ENCODE peak calls at places on chromosomes 13 and 19, in eight cellular contexts. A is PC-3, W is heart left ventricle, O is left lung, P is upper lobe of left lung, H is aorta, L is psoas muscle, Q is GM12878. E is an unnamed sample. For H3K9me3, the result is how much of the 10 kb centered on the place peaks cover.

GRCh38 chr13:23610966-23611486 is 40.8 kb downstream of the TNFRSF19 start:
- ATAC-seq in A (no peak), W (peak), O (peak), P (peak), H (no peak), L (no peak), Q (peak), E (no peak)

GRCh38 chr13:91078093-91078679 is 269.3 kb upstream of the MIR17HG start:
- ATAC-seq in A (no peak), W (no peak), O (no peak), P (no peak), H (no peak), L (no peak), Q (peak), E (no peak)

GRCh38 chr13:76754414-76754813 is 131.8 kb downstream of the KCTD12 start:
- ATAC-seq in A (no peak), W (peak), O (no peak), P (no peak), H (no peak), L (no peak), Q (no peak), E (peak)

GRCh38 chr19:42191855-42192254 is 25.6 kb downstream of the DEDD2 start:
- ATAC-seq in A (peak), W (no peak), O (peak), P (peak), H (no peak), L (no peak), Q (no peak), E (no peak)

GRCh38 chr19:29397748-29398147 is 128.0 kb upstream of the VSTM2B start:
- ATAC-seq in A (no peak), W (no peak), O (no peak), P (no peak), H (no peak), L (no peak), Q (no peak), E (no peak)

GRCh38 chr13:80469841-80470378 is 129.0 kb upstream of the SPRY2 start:
- ATAC-seq in A (peak), W (peak), O (peak), P (peak), H (peak), L (peak), Q (no peak), E (peak)

GRCh38 chr13:109131698-109132257 is 502.4 kb downstream of the MYO16 start:
- ATAC-seq in A (no peak), W (peak), O (peak), P (peak), H (no peak), L (no peak), Q (peak), E (peak)

GRCh38 chr19:19546751-19547162 is 8.7 kb downstream of the CILP2 start:
- ATAC-seq in A (peak), W (peak), O (no peak), P (no peak), H (no peak), L (peak), Q (no peak), E (no peak)

GRCh38 chr19:7596191-7596937 is 701 bp downstream of the CAMSAP3 start:
- ATAC-seq in A (peak), W (no peak), O (peak), P (no peak), H (no peak), L (no peak), Q (peak), E (no peak)

GRCh38 chr19:42122691-42123607 is 9.3 kb downstream of the POU2F2 start:
- ATAC-seq in A (no peak), W (no peak), O (no peak), P (no peak), H (no peak), L (no peak), Q (peak), E (no peak)

GRCh38 chr13:97371486-97372109 is 62.4 kb upstream of the RAP2A start:
- ATAC-seq in A (no peak), W (no peak), O (no peak), P (no peak), H (no peak), L (no peak), Q (no peak), E (no peak)

GRCh38 chr19:36152061-36152885 is at the start of gene COX7A1:
- ATAC-seq in A (no peak), W (peak), O (peak), P (peak), H (peak), L (peak), Q (no peak), E (peak)

GRCh38 chr19:43124360-43124759 is 41.9 kb upstream of the PSG2 start:
- ATAC-seq in A (no peak), W (no peak), O (no peak), P (no peak), H (no peak), L (no peak), Q (no peak), E (no peak)

GRCh38 chr19:8323781-8324185 is 2.5 kb downstream of the RPS28 start:
- ATAC-seq in A (no peak), W (no peak), O (no peak), P (no peak), H (no peak), L (no peak), Q (no peak), E (no peak)

GRCh38 chr19:17543991-17544390 is 11.5 kb upstream of the COLGALT1 start:
- ATAC-seq in A (no peak), W (no peak), O (no peak), P (no peak), H (no peak), L (no peak), Q (no peak), E (no peak)

GRCh38 chr13:82803341-82803740 is 1078.9 kb downstream of the SLITRK1 start:
- ATAC-seq in A (no peak), W (no peak), O (no peak), P (no peak), H (no peak), L (no peak), Q (no peak), E (no peak)

GRCh38 chr13:22126433-22127021 is 455.7 kb downstream of the FGF9 start:
- ATAC-seq in A (no peak), W (no peak), O (no peak), P (no peak), H (no peak), L (no peak), Q (peak), E (no peak)

GRCh38 chr19:632228-633067 is 889 bp downstream of the POLRMT start:
- ATAC-seq in A (peak), W (no peak), O (peak), P (peak), H (no peak), L (no peak), Q (peak), E (peak)

GRCh38 chr13:78971355-78971754 is 312.4 kb upstream of the OBI1 start:
- ATAC-seq in A (no peak), W (no peak), O (no peak), P (no peak), H (no peak), L (no peak), Q (no peak), E (no peak)

GRCh38 chr19:45346449-45346848 is 5.9 kb downstream of the KLC3 start:
- ATAC-seq in A (no peak), W (no peak), O (no peak), P (no peak), H (no peak), L (peak), Q (no peak), E (no peak)

GRCh38 chr19:5941673-5942072 is 27.6 kb downstream of the CAPS start:
- ATAC-seq in A (no peak), W (no peak), O (no peak), P (no peak), H (no peak), L (no peak), Q (no peak), E (no peak)

GRCh38 chr13:56986121-56986520 is 154.6 kb upstream of the PRR20A start:
- ATAC-seq in A (no peak), W (no peak), O (no peak), P (no peak), H (no peak), L (no peak), Q (no peak), E (no peak)

GRCh38 chr13:46051958-46052313 is 610 bp downstream of the ZC3H13 start:
- ATAC-seq in A (no peak), W (no peak), O (peak), P (peak), H (peak), L (peak), Q (peak), E (peak)

GRCh38 chr13:95492044-95492801 is 60.3 kb upstream of the CLDN10 start:
- ATAC-seq in A (no peak), W (no peak), O (no peak), P (no peak), H (no peak), L (no peak), Q (no peak), E (no peak)

GRCh38 chr19:6439743-6440142 is 6.2 kb upstream of the SLC25A41 start:
- ATAC-seq in A (no peak), W (no peak), O (no peak), P (no peak), H (no peak), L (no peak), Q (no peak), E (no peak)

GRCh38 chr19:42276821-42277220 is 7.8 kb downstream of the CIC start:
- ATAC-seq in A (no peak), W (no peak), O (no peak), P (no peak), H (no peak), L (no peak), Q (peak), E (no peak)

GRCh38 chr19:41350735-41351338 is 2.9 kb downstream of the TGFB1 start:
- ATAC-seq in A (no peak), W (no peak), O (no peak), P (peak), H (no peak), L (no peak), Q (peak), E (no peak)

GRCh38 chr13:42363941-42364612 is 92.1 kb downstream of the AKAP11 start:
- ATAC-seq in A (peak), W (no peak), O (no peak), P (no peak), H (no peak), L (no peak), Q (no peak), E (no peak)

GRCh38 chr19:9862897-9863296 is 27.8 kb downstream of the PIN1 start:
- ATAC-seq in A (no peak), W (no peak), O (no peak), P (no peak), H (no peak), L (no peak), Q (no peak), E (no peak)

GRCh38 chr19:52692431-52693008 is 42.3 kb downstream of the ZNF611 start:
- ATAC-seq in A (no peak), W (no peak), O (no peak), P (no peak), H (no peak), L (no peak), Q (peak), E (no peak)

GRCh38 chr13:106573279-106573831 is 5.4 kb upstream of the ARGLU1 start:
- ATAC-seq in A (no peak), W (peak), O (peak), P (peak), H (peak), L (no peak), Q (no peak), E (peak)

GRCh38 chr19:883661-884211 is 9.3 kb downstream of the MED16 start:
- ATAC-seq in A (peak), W (no peak), O (peak), P (peak), H (no peak), L (peak), Q (no peak), E (no peak)

GRCh38 chr13:103272770-103273169 is 206.6 kb upstream of the SLC10A2 start:
- ATAC-seq in A (peak), W (no peak), O (no peak), P (no peak), H (no peak), L (no peak), Q (peak), E (no peak)

GRCh38 chr13:110126391-110126961 is 180.5 kb downstream of the COL4A1 start:
- ATAC-seq in A (peak), W (peak), O (peak), P (peak), H (peak), L (peak), Q (peak), E (peak)

GRCh38 chr19:41411094-41411493 is 13.5 kb downstream of the BCKDHA start:
- ATAC-seq in A (no peak), W (no peak), O (no peak), P (no peak), H (no peak), L (no peak), Q (no peak), E (no peak)

GRCh38 chr13:41615520-41615838 is 158.1 kb downstream of the RGCC start:
- ATAC-seq in A (no peak), W (no peak), O (no peak), P (no peak), H (no peak), L (no peak), Q (no peak), E (no peak)

GRCh38 chr13:113654175-113654560 is 3.8 kb downstream of the ATP4B start:
- ATAC-seq in A (no peak), W (no peak), O (no peak), P (no peak), H (no peak), L (no peak), Q (no peak), E (no peak)

GRCh38 chr13:112101360-112101930 is 34.5 kb downstream of the SOX1 start:
- ATAC-seq in A (no peak), W (no peak), O (no peak), P (no peak), H (no peak), L (no peak), Q (no peak), E (no peak)

GRCh38 chr13:112098699-112099098 is 31.8 kb downstream of the SOX1 start:
- ATAC-seq in A (no peak), W (no peak), O (no peak), P (no peak), H (no peak), L (no peak), Q (no peak), E (no peak)

GRCh38 chr13:112095354-112095753 is 28.4 kb downstream of the SOX1 start:
- ATAC-seq in A (no peak), W (no peak), O (no peak), P (no peak), H (no peak), L (no peak), Q (no peak), E (no peak)

GRCh38 chr13:112096959-112097358 is 30.0 kb downstream of the SOX1 start:
- ATAC-seq in A (no peak), W (no peak), O (no peak), P (no peak), H (no peak), L (no peak), Q (no peak), E (no peak)

GRCh38 chr13:112097770-112098169 is 30.8 kb downstream of the SOX1 start:
- ATAC-seq in A (no peak), W (no peak), O (no peak), P (no peak), H (no peak), L (no peak), Q (no peak), E (no peak)
- H3K4me3 ChIP-seq in A (no peak), W (no peak), O (no peak), P (no peak), H (no peak), L (no peak), Q (no peak), E (no peak)

GRCh38 chr19:21432590-21432989 is 35.7 kb downstream of the ZNF493 start:
- ATAC-seq in A (no peak), W (no peak), O (no peak), P (no peak), H (no peak), L (no peak), Q (no peak), E (no peak)
- H3K9me3 ChIP-seq in A (half or more), W (under half), O (half or more), P (under half), H (under half), L (under half), Q (under half), E (under half)

DNA sequence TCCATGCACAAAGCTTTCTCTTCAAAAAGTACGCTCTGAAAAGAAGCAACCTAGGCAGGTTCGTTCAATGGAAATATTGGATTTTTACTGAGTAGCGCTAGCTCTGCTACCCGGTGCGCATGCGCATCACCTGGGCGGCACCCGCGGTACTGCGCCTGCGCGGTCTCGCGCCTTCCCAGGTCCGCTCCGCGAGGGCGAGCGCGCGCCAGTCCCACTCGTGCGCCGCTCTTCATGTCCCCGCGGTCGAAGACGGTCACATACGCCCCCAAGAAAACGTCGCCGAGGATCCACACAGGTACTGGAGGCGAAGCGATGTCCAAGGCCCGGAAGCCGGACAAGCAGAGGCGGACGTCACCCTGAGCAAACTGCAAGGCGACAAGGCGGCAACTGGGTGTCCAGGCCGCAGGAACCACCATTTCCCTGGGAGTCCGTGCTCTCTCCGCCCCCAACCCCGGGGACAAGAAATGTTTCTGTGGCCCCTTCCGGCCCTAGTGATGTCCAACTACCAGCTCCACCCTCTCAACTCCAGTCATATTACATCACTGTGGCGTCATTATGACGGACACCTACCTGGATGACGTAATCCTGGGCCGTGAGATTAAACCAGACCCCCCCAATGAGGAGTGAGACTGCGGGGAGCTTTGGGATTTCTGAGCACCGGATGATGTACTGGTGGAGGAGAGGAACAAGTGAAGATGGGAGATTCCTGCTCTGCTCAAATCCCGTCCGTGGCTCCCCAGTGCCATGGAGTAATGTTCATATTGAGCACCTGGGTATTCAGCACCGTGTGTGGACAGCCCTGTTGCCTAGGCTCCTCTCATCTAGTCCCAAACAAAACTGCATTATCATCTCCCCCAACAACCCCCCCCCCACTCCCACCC is 4.8 kb upstream of the KCNC3 start:
- ATAC-seq in A (peak), W (peak), O (peak), P (peak), H (peak), L (peak), Q (peak), E (peak)
- H3K27ac ChIP-seq in A (no peak), W (peak), O (peak), P (peak), H (no peak), L (peak), Q (peak), E (peak)

GRCh38 chr19:3026768-3027167 is 2.3 kb downstream of the TLE2 start:
- ATAC-seq in A (no peak), W (no peak), O (no peak), P (no peak), H (no peak), L (no peak), Q (no peak), E (no peak)

GRCh38 chr19:3027292-3027691 is 1.8 kb downstream of the TLE2 start:
- ATAC-seq in A (no peak), W (no peak), O (no peak), P (no peak), H (peak), L (no peak), Q (no peak), E (no peak)

GRCh38 chr19:3029070-3029923 is at the start of gene TLE2:
- ATAC-seq in A (peak), W (no peak), O (peak), P (peak), H (no peak), L (peak), Q (no peak), E (peak)

GRCh38 chr19:3028305-3029069 is 593 bp downstream of the TLE2 start:
- ATAC-seq in A (peak), W (no peak), O (peak), P (peak), H (no peak), L (peak), Q (no peak), E (peak)

DNA sequence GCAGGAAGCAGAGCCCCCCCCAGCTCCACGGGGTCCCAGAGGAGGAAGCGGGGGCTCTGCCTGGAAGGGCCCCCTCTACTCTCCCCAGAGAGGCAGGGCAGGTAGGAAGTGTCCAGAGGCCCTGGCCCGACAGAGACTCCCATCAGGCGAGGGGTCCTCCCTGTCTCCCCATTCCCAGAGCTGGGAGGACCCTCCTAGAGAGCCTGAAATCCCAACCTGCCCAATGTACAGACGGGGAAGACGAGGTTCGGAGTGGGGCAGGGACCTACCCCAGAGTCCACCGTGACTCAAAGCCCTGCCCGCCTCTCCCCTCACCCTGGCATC is 1.1 kb downstream of the TLE2 start:
- ATAC-seq in A (peak), W (no peak), O (peak), P (no peak), H (no peak), L (no peak), Q (no peak), E (no peak)
- H3K4me3 ChIP-seq in A (no peak), W (peak), O (no peak), P (peak), H (no peak), L (peak), Q (no peak), E (no peak)

E was measured in gastroesophageal sphincter.